ENCODE peak calls at places on chromosome 1, in eight cellular contexts. One of them, this sample, is unnamed.

GRCh38 chr1:192439373-192440025 is 122.7 kb downstream of the RGS21 start:
- DNase-seq in activated naive CD4-positive, alpha-beta T cell treated with Interleukin-2 at 50 U/mL for 16 hours: no peak
- DNase-seq in NCI-H1105: no peak
- DNase-seq in choroid plexus epithelial cell: peak; percentile 61
- DNase-seq in occipital lobe: no peak
- DNase-seq in NCI-H748 treated with DMSO at 0.1 percent for 48 hours: no peak
- DNase-seq in AG09309: peak; percentile 4
- DNase-seq in effector memory CD4-positive, alpha-beta T cell: no peak
- DNase-seq in this sample: no peak

GRCh38 chr1:207603777-207604176 is 41.2 kb upstream of the CR1L start:
- DNase-seq in choroid plexus epithelial cell: peak; percentile 39
- DNase-seq in NCI-H1105: no peak
- DNase-seq in AG09309: no peak
- DNase-seq in NCI-H748 treated with DMSO at 0.1 percent for 48 hours: no peak
- DNase-seq in effector memory CD4-positive, alpha-beta T cell: no peak
- DNase-seq in occipital lobe: no peak
- DNase-seq in activated naive CD4-positive, alpha-beta T cell treated with Interleukin-2 at 50 U/mL for 16 hours: no peak
- DNase-seq in this sample: no peak

GRCh38 chr1:164647211-164647610 is 88.2 kb downstream of the PBX1 start:
- DNase-seq in choroid plexus epithelial cell: no peak
- DNase-seq in NCI-H748 treated with DMSO at 0.1 percent for 48 hours: no peak
- DNase-seq in AG09309: no peak
- DNase-seq in occipital lobe: no peak
- DNase-seq in effector memory CD4-positive, alpha-beta T cell: no peak
- DNase-seq in activated naive CD4-positive, alpha-beta T cell treated with Interleukin-2 at 50 U/mL for 16 hours: no peak
- DNase-seq in NCI-H1105: no peak
- DNase-seq in this sample: no peak

GRCh38 chr1:29209173-29209572 is 21.6 kb downstream of the MECR start:
- DNase-seq in choroid plexus epithelial cell: peak; percentile 52
- DNase-seq in AG09309: no peak
- DNase-seq in occipital lobe: no peak
- DNase-seq in NCI-H1105: no peak
- DNase-seq in effector memory CD4-positive, alpha-beta T cell: no peak
- DNase-seq in activated naive CD4-positive, alpha-beta T cell treated with Interleukin-2 at 50 U/mL for 16 hours: no peak
- DNase-seq in NCI-H748 treated with DMSO at 0.1 percent for 48 hours: no peak
- DNase-seq in this sample: no peak

GRCh38 chr1:154873321-154873950 is 3.4 kb upstream of the KCNN3 start:
- DNase-seq in activated naive CD4-positive, alpha-beta T cell treated with Interleukin-2 at 50 U/mL for 16 hours: no peak
- DNase-seq in NCI-H748 treated with DMSO at 0.1 percent for 48 hours: no peak
- DNase-seq in choroid plexus epithelial cell: no peak
- DNase-seq in NCI-H1105: no peak
- DNase-seq in occipital lobe: no peak
- DNase-seq in AG09309: no peak
- DNase-seq in effector memory CD4-positive, alpha-beta T cell: no peak
- DNase-seq in this sample: no peak

GRCh38 chr1:16451868-16452528 is 11.5 kb downstream of the NECAP2 start:
- DNase-seq in choroid plexus epithelial cell: no peak
- DNase-seq in AG09309: no peak
- DNase-seq in effector memory CD4-positive, alpha-beta T cell: no peak
- DNase-seq in occipital lobe: no peak
- DNase-seq in activated naive CD4-positive, alpha-beta T cell treated with Interleukin-2 at 50 U/mL for 16 hours: no peak
- DNase-seq in NCI-H1105: no peak
- DNase-seq in NCI-H748 treated with DMSO at 0.1 percent for 48 hours: no peak
- DNase-seq in this sample: no peak

GRCh38 chr1:152164542-152165136 is 5.6 kb upstream of the RPTN start:
- DNase-seq in occipital lobe: no peak
- DNase-seq in NCI-H1105: no peak
- DNase-seq in effector memory CD4-positive, alpha-beta T cell: no peak
- DNase-seq in choroid plexus epithelial cell: peak; percentile 56
- DNase-seq in activated naive CD4-positive, alpha-beta T cell treated with Interleukin-2 at 50 U/mL for 16 hours: no peak
- DNase-seq in AG09309: no peak
- DNase-seq in NCI-H748 treated with DMSO at 0.1 percent for 48 hours: no peak
- DNase-seq in this sample: no peak

GRCh38 chr1:172498858-172499257 is 34.1 kb upstream of the SUCO start:
- DNase-seq in activated naive CD4-positive, alpha-beta T cell treated with Interleukin-2 at 50 U/mL for 16 hours: no peak
- DNase-seq in occipital lobe: no peak
- DNase-seq in NCI-H1105: no peak
- DNase-seq in choroid plexus epithelial cell: no peak
- DNase-seq in effector memory CD4-positive, alpha-beta T cell: no peak
- DNase-seq in NCI-H748 treated with DMSO at 0.1 percent for 48 hours: no peak
- DNase-seq in AG09309: no peak
- DNase-seq in this sample: no peak

GRCh38 chr1:223712184-223712855 is at the start of gene CAPN2:
- DNase-seq in NCI-H1105: no peak
- DNase-seq in AG09309: no peak
- DNase-seq in choroid plexus epithelial cell: peak; percentile 90
- DNase-seq in occipital lobe: peak; percentile 60
- DNase-seq in activated naive CD4-positive, alpha-beta T cell treated with Interleukin-2 at 50 U/mL for 16 hours: peak; percentile 55
- DNase-seq in effector memory CD4-positive, alpha-beta T cell: peak; percentile 55
- DNase-seq in NCI-H748 treated with DMSO at 0.1 percent for 48 hours: no peak
- DNase-seq in this sample: no peak

GRCh38 chr1:99731384-99731783 is 35.1 kb downstream of the FRRS1 start:
- DNase-seq in AG09309: no peak
- DNase-seq in NCI-H1105: no peak
- DNase-seq in choroid plexus epithelial cell: peak; percentile 52
- DNase-seq in activated naive CD4-positive, alpha-beta T cell treated with Interleukin-2 at 50 U/mL for 16 hours: no peak
- DNase-seq in effector memory CD4-positive, alpha-beta T cell: no peak
- DNase-seq in NCI-H748 treated with DMSO at 0.1 percent for 48 hours: no peak
- DNase-seq in occipital lobe: no peak
- DNase-seq in this sample: no peak

GRCh38 chr1:192575499-192576189 is at the start of gene RGS1:
- DNase-seq in effector memory CD4-positive, alpha-beta T cell: peak; percentile 58
- DNase-seq in NCI-H1105: no peak
- DNase-seq in choroid plexus epithelial cell: peak; percentile 33
- DNase-seq in occipital lobe: no peak
- DNase-seq in AG09309: no peak
- DNase-seq in NCI-H748 treated with DMSO at 0.1 percent for 48 hours: no peak
- DNase-seq in activated naive CD4-positive, alpha-beta T cell treated with Interleukin-2 at 50 U/mL for 16 hours: peak; percentile 70
- DNase-seq in this sample: peak; percentile 97